ENCODE peak calls at places on chromosomes 12 and 14, in nine cellular contexts. One of them, this sample, is unnamed.

GRCh38 chr12:72974954-72975555 is 702.9 kb downstream of the TRHDE start:
- DNase-seq in SIG-M5: no peak
- DNase-seq in GM10248: no peak
- DNase-seq in HTR-8/SVneo: no peak
- DNase-seq in progenitor cell of endocrine pancreas: no peak
- DNase-seq in AG10803: no peak
- DNase-seq in GM04504: no peak
- DNase-seq in T-helper 9 cell: no peak
- DNase-seq in A172: no peak
- DNase-seq in this sample: no peak

GRCh38 chr12:18492372-18493025 is 231.2 kb downstream of the PIK3C2G start:
- DNase-seq in SIG-M5: no peak
- DNase-seq in GM10248: no peak
- DNase-seq in HTR-8/SVneo: no peak
- DNase-seq in progenitor cell of endocrine pancreas: no peak
- DNase-seq in AG10803: peak; percentile 53
- DNase-seq in GM04504: no peak
- DNase-seq in T-helper 9 cell: no peak
- DNase-seq in A172: no peak
- DNase-seq in this sample: no peak

GRCh38 chr12:117035287-117035686 is 63.9 kb downstream of the TESC start:
- DNase-seq in SIG-M5: no peak
- DNase-seq in GM10248: no peak
- DNase-seq in HTR-8/SVneo: no peak
- DNase-seq in progenitor cell of endocrine pancreas: no peak
- DNase-seq in AG10803: no peak
- DNase-seq in GM04504: no peak
- DNase-seq in T-helper 9 cell: no peak
- DNase-seq in A172: no peak
- DNase-seq in this sample: no peak

GRCh38 chr12:124289634-124290600 is 5.0 kb upstream of the RFLNA start:
- DNase-seq in SIG-M5: no peak
- DNase-seq in GM10248: no peak
- DNase-seq in HTR-8/SVneo: no peak
- DNase-seq in progenitor cell of endocrine pancreas: no peak
- DNase-seq in AG10803: peak; percentile 62
- DNase-seq in GM04504: peak; percentile 64
- DNase-seq in T-helper 9 cell: no peak
- DNase-seq in A172: peak; percentile 42
- DNase-seq in this sample: no peak

GRCh38 chr14:89221109-89221508 is 195.9 kb downstream of the FOXN3 start:
- DNase-seq in SIG-M5: no peak
- DNase-seq in GM10248: no peak
- DNase-seq in HTR-8/SVneo: peak; percentile 22
- DNase-seq in progenitor cell of endocrine pancreas: no peak
- DNase-seq in AG10803: peak; percentile 76
- DNase-seq in GM04504: peak; percentile 53
- DNase-seq in T-helper 9 cell: no peak
- DNase-seq in A172: no peak
- DNase-seq in this sample: no peak

GRCh38 chr12:48021485-48022179 is 17.4 kb upstream of the COL2A1 start:
- DNase-seq in SIG-M5: no peak
- DNase-seq in GM10248: no peak
- DNase-seq in HTR-8/SVneo: peak; percentile 34
- DNase-seq in progenitor cell of endocrine pancreas: no peak
- DNase-seq in AG10803: no peak
- DNase-seq in GM04504: no peak
- DNase-seq in T-helper 9 cell: no peak
- DNase-seq in A172: peak; percentile 25
- DNase-seq in this sample: no peak

GRCh38 chr12:110694330-110694891 is 5.5 kb upstream of the HVCN1 start:
- DNase-seq in SIG-M5: no peak
- DNase-seq in GM10248: peak; percentile 32
- DNase-seq in HTR-8/SVneo: no peak
- DNase-seq in progenitor cell of endocrine pancreas: no peak
- DNase-seq in AG10803: no peak
- DNase-seq in GM04504: no peak
- DNase-seq in T-helper 9 cell: no peak
- DNase-seq in A172: no peak
- DNase-seq in this sample: no peak

GRCh38 chr12:52391618-52392002 is 6.2 kb upstream of the KRT84 start:
- DNase-seq in SIG-M5: no peak
- DNase-seq in GM10248: no peak
- DNase-seq in HTR-8/SVneo: no peak
- DNase-seq in progenitor cell of endocrine pancreas: no peak
- DNase-seq in AG10803: peak; percentile 21
- DNase-seq in GM04504: no peak
- DNase-seq in T-helper 9 cell: no peak
- DNase-seq in A172: peak; percentile 36
- DNase-seq in this sample: no peak

GRCh38 chr14:59305231-59305630 is 116.8 kb downstream of the DAAM1 start:
- DNase-seq in SIG-M5: no peak
- DNase-seq in GM10248: no peak
- DNase-seq in HTR-8/SVneo: no peak
- DNase-seq in progenitor cell of endocrine pancreas: no peak
- DNase-seq in AG10803: peak; percentile 86
- DNase-seq in GM04504: peak; percentile 44
- DNase-seq in T-helper 9 cell: no peak
- DNase-seq in A172: no peak
- DNase-seq in this sample: no peak

GRCh38 chr12:111643428-111643826 is 42.3 kb downstream of the BRAP start:
- DNase-seq in SIG-M5: no peak
- DNase-seq in GM10248: no peak
- DNase-seq in HTR-8/SVneo: no peak
- DNase-seq in progenitor cell of endocrine pancreas: no peak
- DNase-seq in AG10803: no peak
- DNase-seq in GM04504: no peak
- DNase-seq in T-helper 9 cell: no peak
- DNase-seq in A172: no peak
- DNase-seq in this sample: no peak

GRCh38 chr12:8678661-8679111 is 16.1 kb upstream of the MFAP5 start:
- DNase-seq in SIG-M5: no peak
- DNase-seq in GM10248: no peak
- DNase-seq in HTR-8/SVneo: peak; percentile 65
- DNase-seq in progenitor cell of endocrine pancreas: no peak
- DNase-seq in AG10803: peak; percentile 81
- DNase-seq in GM04504: no peak
- DNase-seq in T-helper 9 cell: no peak
- DNase-seq in A172: peak; percentile 80
- DNase-seq in this sample: no peak

GRCh38 chr12:15525414-15525813 is 203.1 kb downstream of the PTPRO start:
- DNase-seq in SIG-M5: no peak
- DNase-seq in GM10248: no peak
- DNase-seq in HTR-8/SVneo: no peak
- DNase-seq in progenitor cell of endocrine pancreas: no peak
- DNase-seq in AG10803: no peak
- DNase-seq in GM04504: no peak
- DNase-seq in T-helper 9 cell: no peak
- DNase-seq in A172: no peak
- DNase-seq in this sample: no peak

GRCh38 chr12:2624543-2625266 is 170.1 kb upstream of the FKBP4 start:
- DNase-seq in SIG-M5: no peak
- DNase-seq in GM10248: no peak
- DNase-seq in HTR-8/SVneo: peak; percentile 56
- DNase-seq in progenitor cell of endocrine pancreas: no peak
- DNase-seq in AG10803: no peak
- DNase-seq in GM04504: no peak
- DNase-seq in T-helper 9 cell: no peak
- DNase-seq in A172: peak; percentile 4
- DNase-seq in this sample: peak; percentile 20

GRCh38 chr12:81095470-81096232 is 17.8 kb downstream of the ACSS3 start:
- DNase-seq in SIG-M5: no peak
- DNase-seq in GM10248: no peak
- DNase-seq in HTR-8/SVneo: no peak
- DNase-seq in progenitor cell of endocrine pancreas: no peak
- DNase-seq in AG10803: no peak
- DNase-seq in GM04504: no peak
- DNase-seq in T-helper 9 cell: no peak
- DNase-seq in A172: no peak
- DNase-seq in this sample: no peak

GRCh38 chr14:29149798-29150197 is 383.2 kb downstream of the FOXG1 start:
- DNase-seq in SIG-M5: no peak
- DNase-seq in GM10248: no peak
- DNase-seq in HTR-8/SVneo: no peak
- DNase-seq in progenitor cell of endocrine pancreas: no peak
- DNase-seq in AG10803: no peak
- DNase-seq in GM04504: no peak
- DNase-seq in T-helper 9 cell: no peak
- DNase-seq in A172: no peak
- DNase-seq in this sample: no peak

GRCh38 chr12:98478606-98479005 is 36.8 kb upstream of the TMPO start:
- DNase-seq in SIG-M5: no peak
- DNase-seq in GM10248: no peak
- DNase-seq in HTR-8/SVneo: no peak
- DNase-seq in progenitor cell of endocrine pancreas: no peak
- DNase-seq in AG10803: no peak
- DNase-seq in GM04504: no peak
- DNase-seq in T-helper 9 cell: no peak
- DNase-seq in A172: no peak
- DNase-seq in this sample: no peak

GRCh38 chr12:24966951-24967564 is 18.2 kb upstream of the BCAT1 start:
- DNase-seq in SIG-M5: no peak
- DNase-seq in GM10248: no peak
- DNase-seq in HTR-8/SVneo: no peak
- DNase-seq in progenitor cell of endocrine pancreas: no peak
- DNase-seq in AG10803: no peak
- DNase-seq in GM04504: no peak
- DNase-seq in T-helper 9 cell: no peak
- DNase-seq in A172: no peak
- DNase-seq in this sample: no peak

GRCh38 chr12:552466-552865 is 92.7 kb downstream of the B4GALNT3 start:
- DNase-seq in SIG-M5: no peak
- DNase-seq in GM10248: no peak
- DNase-seq in HTR-8/SVneo: no peak
- DNase-seq in progenitor cell of endocrine pancreas: no peak
- DNase-seq in AG10803: no peak
- DNase-seq in GM04504: no peak
- DNase-seq in T-helper 9 cell: no peak
- DNase-seq in A172: no peak
- DNase-seq in this sample: no peak

GRCh38 chr12:104605685-104606084 is 148.9 kb downstream of the CHST11 start:
- DNase-seq in SIG-M5: no peak
- DNase-seq in GM10248: no peak
- DNase-seq in HTR-8/SVneo: no peak
- DNase-seq in progenitor cell of endocrine pancreas: no peak
- DNase-seq in AG10803: peak; percentile 75
- DNase-seq in GM04504: no peak
- DNase-seq in T-helper 9 cell: no peak
- DNase-seq in A172: peak; percentile 7
- DNase-seq in this sample: no peak

GRCh38 chr12:89253483-89253882 is 98.8 kb downstream of the DUSP6 start:
- DNase-seq in SIG-M5: no peak
- DNase-seq in GM10248: no peak
- DNase-seq in HTR-8/SVneo: no peak
- DNase-seq in progenitor cell of endocrine pancreas: no peak
- DNase-seq in AG10803: no peak
- DNase-seq in GM04504: no peak
- DNase-seq in T-helper 9 cell: no peak
- DNase-seq in A172: no peak
- DNase-seq in this sample: no peak

GRCh38 chr12:4817813-4818212 is 91.9 kb upstream of the KCNA1 start:
- DNase-seq in SIG-M5: no peak
- DNase-seq in GM10248: no peak
- DNase-seq in HTR-8/SVneo: no peak
- DNase-seq in progenitor cell of endocrine pancreas: no peak
- DNase-seq in AG10803: no peak
- DNase-seq in GM04504: no peak
- DNase-seq in T-helper 9 cell: no peak
- DNase-seq in A172: no peak
- DNase-seq in this sample: no peak

GRCh38 chr12:120224304-120225199 is 23.6 kb upstream of the RPLP0 start:
- DNase-seq in SIG-M5: no peak
- DNase-seq in GM10248: peak; percentile 57
- DNase-seq in HTR-8/SVneo: no peak
- DNase-seq in progenitor cell of endocrine pancreas: no peak
- DNase-seq in AG10803: no peak
- DNase-seq in GM04504: no peak
- DNase-seq in T-helper 9 cell: no peak
- DNase-seq in A172: peak; percentile 73
- DNase-seq in this sample: no peak

GRCh38 chr14:22887990-22888378 is 5.0 kb downstream of the REM2 start:
- DNase-seq in SIG-M5: no peak
- DNase-seq in GM10248: peak; percentile 72
- DNase-seq in HTR-8/SVneo: no peak
- DNase-seq in progenitor cell of endocrine pancreas: no peak
- DNase-seq in AG10803: no peak
- DNase-seq in GM04504: no peak
- DNase-seq in T-helper 9 cell: no peak
- DNase-seq in A172: no peak
- DNase-seq in this sample: no peak

GRCh38 chr12:45619736-45620135 is 109.8 kb upstream of the ARID2 start:
- DNase-seq in SIG-M5: no peak
- DNase-seq in GM10248: no peak
- DNase-seq in HTR-8/SVneo: no peak
- DNase-seq in progenitor cell of endocrine pancreas: no peak
- DNase-seq in AG10803: no peak
- DNase-seq in GM04504: no peak
- DNase-seq in T-helper 9 cell: no peak
- DNase-seq in A172: no peak
- DNase-seq in this sample: no peak

GRCh38 chr14:56172571-56172971 is 54.4 kb downstream of the PELI2 start:
- DNase-seq in SIG-M5: no peak
- DNase-seq in GM10248: no peak
- DNase-seq in HTR-8/SVneo: no peak
- DNase-seq in progenitor cell of endocrine pancreas: no peak
- DNase-seq in AG10803: peak; percentile 69
- DNase-seq in GM04504: no peak
- DNase-seq in T-helper 9 cell: no peak
- DNase-seq in A172: peak; percentile 63
- DNase-seq in this sample: no peak

GRCh38 chr12:120698677-120699076 is 11.6 kb upstream of the UNC119B start:
- DNase-seq in SIG-M5: no peak
- DNase-seq in GM10248: no peak
- DNase-seq in HTR-8/SVneo: no peak
- DNase-seq in progenitor cell of endocrine pancreas: no peak
- DNase-seq in AG10803: no peak
- DNase-seq in GM04504: no peak
- DNase-seq in T-helper 9 cell: no peak
- DNase-seq in A172: no peak
- DNase-seq in this sample: no peak

GRCh38 chr12:99367181-99367580 is 280.4 kb upstream of the GARIN6 start:
- DNase-seq in SIG-M5: no peak
- DNase-seq in GM10248: no peak
- DNase-seq in HTR-8/SVneo: no peak
- DNase-seq in progenitor cell of endocrine pancreas: no peak
- DNase-seq in AG10803: no peak
- DNase-seq in GM04504: no peak
- DNase-seq in T-helper 9 cell: no peak
- DNase-seq in A172: no peak
- DNase-seq in this sample: no peak

GRCh38 chr14:59687663-59688062 is 111.1 kb upstream of the CCDC175 start:
- DNase-seq in SIG-M5: no peak
- DNase-seq in GM10248: no peak
- DNase-seq in HTR-8/SVneo: no peak
- DNase-seq in progenitor cell of endocrine pancreas: no peak
- DNase-seq in AG10803: no peak
- DNase-seq in GM04504: no peak
- DNase-seq in T-helper 9 cell: no peak
- DNase-seq in A172: no peak
- DNase-seq in this sample: no peak

GRCh38 chr14:51547260-51547659 is 104.5 kb upstream of the FRMD6 start:
- DNase-seq in SIG-M5: no peak
- DNase-seq in GM10248: no peak
- DNase-seq in HTR-8/SVneo: peak; percentile 63
- DNase-seq in progenitor cell of endocrine pancreas: no peak
- DNase-seq in AG10803: peak; percentile 99
- DNase-seq in GM04504: peak; percentile 97
- DNase-seq in T-helper 9 cell: no peak
- DNase-seq in A172: peak; percentile 94
- DNase-seq in this sample: no peak

GRCh38 chr14:105387530-105387922 is 10.8 kb upstream of the TEX22 start:
- DNase-seq in SIG-M5: no peak
- DNase-seq in GM10248: no peak
- DNase-seq in HTR-8/SVneo: no peak
- DNase-seq in progenitor cell of endocrine pancreas: no peak
- DNase-seq in AG10803: no peak
- DNase-seq in GM04504: no peak
- DNase-seq in T-helper 9 cell: no peak
- DNase-seq in A172: no peak
- DNase-seq in this sample: no peak

GRCh38 chr12:56129210-56129691 is 1.2 kb downstream of the ESYT1 start:
- DNase-seq in SIG-M5: peak; percentile 50
- DNase-seq in GM10248: peak; percentile 73
- DNase-seq in HTR-8/SVneo: peak; percentile 39
- DNase-seq in progenitor cell of endocrine pancreas: peak; percentile 46
- DNase-seq in AG10803: peak; percentile 39
- DNase-seq in GM04504: no peak
- DNase-seq in T-helper 9 cell: peak; percentile 56
- DNase-seq in A172: no peak
- DNase-seq in this sample: peak; percentile 56

This sample was measured in neural crest cell.